ENCODE peak calls at places on chromosome 1, in five cellular contexts. One of them, this sample, is unnamed.

GRCh38 chr1:44256762-44257554 is 43.7 kb downstream of the DMAP1 start:
- DNase-seq in HCT116: no peak
- DNase-seq in GM12878: no peak
- DNase-seq in HepG2: no peak
- DNase-seq in K562: no peak
- DNase-seq in this sample: no peak

GRCh38 chr1:36847761-36848160 is 186.6 kb downstream of the GRIK3 start:
- DNase-seq in HCT116: no peak
- DNase-seq in GM12878: no peak
- DNase-seq in HepG2: no peak
- DNase-seq in K562: no peak
- DNase-seq in this sample: peak; percentile 52

GRCh38 chr1:83813571-83813970 is 185.4 kb downstream of the TTLL7 start:
- DNase-seq in HCT116: no peak
- DNase-seq in GM12878: no peak
- DNase-seq in HepG2: no peak
- DNase-seq in K562: no peak
- DNase-seq in this sample: no peak

GRCh38 chr1:110538921-110539320 is 19.9 kb upstream of the KCNA10 start:
- DNase-seq in HCT116: no peak
- DNase-seq in GM12878: no peak
- DNase-seq in HepG2: no peak
- DNase-seq in K562: no peak
- DNase-seq in this sample: no peak

GRCh38 chr1:108082741-108083562 is 117.2 kb downstream of the SLC25A24 start:
- DNase-seq in HCT116: no peak
- DNase-seq in GM12878: no peak
- DNase-seq in HepG2: no peak
- DNase-seq in K562: no peak
- DNase-seq in this sample: no peak

GRCh38 chr1:222358100-222358499 is 189.8 kb downstream of the HHIPL2 start:
- DNase-seq in HCT116: no peak
- DNase-seq in GM12878: no peak
- DNase-seq in HepG2: no peak
- DNase-seq in K562: no peak
- DNase-seq in this sample: no peak

GRCh38 chr1:88001460-88001859 is 672.8 kb downstream of the LMO4 start:
- DNase-seq in HCT116: no peak
- DNase-seq in GM12878: no peak
- DNase-seq in HepG2: peak; percentile 2
- DNase-seq in K562: no peak
- DNase-seq in this sample: no peak

GRCh38 chr1:165928075-165928731 is 100.8 kb downstream of the UCK2 start:
- DNase-seq in HCT116: peak; percentile 39
- DNase-seq in GM12878: no peak
- DNase-seq in HepG2: peak; percentile 43
- DNase-seq in K562: peak; percentile 70
- DNase-seq in this sample: peak; percentile 70

GRCh38 chr1:107776898-107777663 is 187.9 kb downstream of the VAV3 start:
- DNase-seq in HCT116: no peak
- DNase-seq in GM12878: peak; percentile 64
- DNase-seq in HepG2: no peak
- DNase-seq in K562: no peak
- DNase-seq in this sample: no peak

GRCh38 chr1:87834941-87835340 is 506.3 kb downstream of the LMO4 start:
- DNase-seq in HCT116: no peak
- DNase-seq in GM12878: no peak
- DNase-seq in HepG2: no peak
- DNase-seq in K562: no peak
- DNase-seq in this sample: no peak

GRCh38 chr1:30023300-30024022 is 699.9 kb downstream of the MATN1 start:
- DNase-seq in HCT116: no peak
- DNase-seq in GM12878: no peak
- DNase-seq in HepG2: no peak
- DNase-seq in K562: no peak
- DNase-seq in this sample: no peak

GRCh38 chr1:1204425-1204920 is 1.9 kb downstream of the TNFRSF18 start:
- DNase-seq in HCT116: no peak
- DNase-seq in GM12878: no peak
- DNase-seq in HepG2: no peak
- DNase-seq in K562: no peak
- DNase-seq in this sample: no peak

GRCh38 chr1:116157096-116157495 is 45.9 kb downstream of the MAB21L3 start:
- DNase-seq in HCT116: no peak
- DNase-seq in GM12878: no peak
- DNase-seq in HepG2: no peak
- DNase-seq in K562: no peak
- DNase-seq in this sample: no peak

GRCh38 chr1:43994794-43995790 is 3.7 kb downstream of the CCDC24 start:
- DNase-seq in HCT116: no peak
- DNase-seq in GM12878: no peak
- DNase-seq in HepG2: peak; percentile 40
- DNase-seq in K562: peak; percentile 89
- DNase-seq in this sample: peak; percentile 39

GRCh38 chr1:77313491-77313890 is 31.7 kb downstream of the AK5 start:
- DNase-seq in HCT116: peak; percentile 33
- DNase-seq in GM12878: no peak
- DNase-seq in HepG2: peak; percentile 40
- DNase-seq in K562: peak; percentile 28
- DNase-seq in this sample: peak; percentile 64

GRCh38 chr1:6234502-6235295 is 1.1 kb downstream of the ICMT start:
- DNase-seq in HCT116: no peak
- DNase-seq in GM12878: no peak
- DNase-seq in HepG2: no peak
- DNase-seq in K562: peak; percentile 53
- DNase-seq in this sample: no peak

GRCh38 chr1:43270421-43271095 is 775 bp downstream of the TMEM125 start:
- DNase-seq in HCT116: peak; percentile 65
- DNase-seq in GM12878: no peak
- DNase-seq in HepG2: no peak
- DNase-seq in K562: peak; percentile 71
- DNase-seq in this sample: peak; percentile 88

GRCh38 chr1:208757846-208758245 is 513.7 kb upstream of the PLXNA2 start:
- DNase-seq in HCT116: no peak
- DNase-seq in GM12878: no peak
- DNase-seq in HepG2: no peak
- DNase-seq in K562: no peak
- DNase-seq in this sample: no peak

GRCh38 chr1:200524092-200524491 is 96.5 kb downstream of the KIF14 start:
- DNase-seq in HCT116: no peak
- DNase-seq in GM12878: no peak
- DNase-seq in HepG2: no peak
- DNase-seq in K562: no peak
- DNase-seq in this sample: no peak

GRCh38 chr1:227120827-227121226 is 180.7 kb downstream of the COQ8A start:
- DNase-seq in HCT116: no peak
- DNase-seq in GM12878: no peak
- DNase-seq in HepG2: no peak
- DNase-seq in K562: no peak
- DNase-seq in this sample: no peak

GRCh38 chr1:169670836-169671235 is 40.6 kb downstream of the SELL start:
- DNase-seq in HCT116: no peak
- DNase-seq in GM12878: no peak
- DNase-seq in HepG2: no peak
- DNase-seq in K562: no peak
- DNase-seq in this sample: no peak

GRCh38 chr1:61135286-61135685 is 52.9 kb downstream of the NFIA start:
- DNase-seq in HCT116: no peak
- DNase-seq in GM12878: no peak
- DNase-seq in HepG2: no peak
- DNase-seq in K562: no peak
- DNase-seq in this sample: no peak

GRCh38 chr1:32470991-32471694 is 6.3 kb downstream of the ZBTB8B start:
- DNase-seq in HCT116: no peak
- DNase-seq in GM12878: no peak
- DNase-seq in HepG2: no peak
- DNase-seq in K562: peak; percentile 80
- DNase-seq in this sample: peak; percentile 25

GRCh38 chr1:29827237-29827750 is 591.0 kb downstream of the PTPRU start:
- DNase-seq in HCT116: no peak
- DNase-seq in GM12878: no peak
- DNase-seq in HepG2: no peak
- DNase-seq in K562: no peak
- DNase-seq in this sample: peak; percentile 20

GRCh38 chr1:21232044-21232443 is 55.3 kb upstream of the EIF4G3 start:
- DNase-seq in HCT116: peak; percentile 26
- DNase-seq in GM12878: no peak
- DNase-seq in HepG2: peak; percentile 56
- DNase-seq in K562: peak; percentile 67
- DNase-seq in this sample: peak; percentile 59

GRCh38 chr1:1434131-1434811 is 1.2 kb upstream of the VWA1 start:
- DNase-seq in HCT116: no peak
- DNase-seq in GM12878: no peak
- DNase-seq in HepG2: peak; percentile 53
- DNase-seq in K562: peak; percentile 33
- DNase-seq in this sample: peak; percentile 83

GRCh38 chr1:179313004-179313403 is 19.4 kb downstream of the SOAT1 start:
- DNase-seq in HCT116: no peak
- DNase-seq in GM12878: no peak
- DNase-seq in HepG2: no peak
- DNase-seq in K562: no peak
- DNase-seq in this sample: no peak

GRCh38 chr1:157490337-157491165 is 61.8 kb downstream of the FCRL5 start:
- DNase-seq in HCT116: peak; percentile 39
- DNase-seq in GM12878: no peak
- DNase-seq in HepG2: peak; percentile 43
- DNase-seq in K562: peak; percentile 47
- DNase-seq in this sample: peak; percentile 43

GRCh38 chr1:55490556-55490955 is 275.4 kb upstream of the USP24 start:
- DNase-seq in HCT116: no peak
- DNase-seq in GM12878: no peak
- DNase-seq in HepG2: no peak
- DNase-seq in K562: no peak
- DNase-seq in this sample: no peak

GRCh38 chr1:31467005-31467674 is 54.1 kb downstream of the SERINC2 start:
- DNase-seq in HCT116: no peak
- DNase-seq in GM12878: no peak
- DNase-seq in HepG2: no peak
- DNase-seq in K562: no peak
- DNase-seq in this sample: no peak

GRCh38 chr1:93672477-93673158 is 9.0 kb downstream of the BCAR3 start:
- DNase-seq in HCT116: no peak
- DNase-seq in GM12878: no peak
- DNase-seq in HepG2: no peak
- DNase-seq in K562: no peak
- DNase-seq in this sample: no peak

GRCh38 chr1:16177306-16177705 is 21.4 kb upstream of the EPHA2 start:
- DNase-seq in HCT116: no peak
- DNase-seq in GM12878: no peak
- DNase-seq in HepG2: no peak
- DNase-seq in K562: no peak
- DNase-seq in this sample: no peak

GRCh38 chr1:174871886-174872285 is 127.9 kb upstream of the CACYBP start:
- DNase-seq in HCT116: no peak
- DNase-seq in GM12878: no peak
- DNase-seq in HepG2: no peak
- DNase-seq in K562: no peak
- DNase-seq in this sample: no peak

GRCh38 chr1:26923711-26924110 is 2.2 kb downstream of the NUDC start:
- DNase-seq in HCT116: no peak
- DNase-seq in GM12878: no peak
- DNase-seq in HepG2: no peak
- DNase-seq in K562: no peak
- DNase-seq in this sample: no peak

GRCh38 chr1:23403038-23403336 is 21.6 kb downstream of the TCEA3 start:
- DNase-seq in HCT116: peak; percentile 28
- DNase-seq in GM12878: no peak
- DNase-seq in HepG2: no peak
- DNase-seq in K562: peak; percentile 52
- DNase-seq in this sample: no peak
- TF ChIP-seq RAD21 in HCT116: no peak
- TF ChIP-seq RAD21 in GM12878: no peak
- TF ChIP-seq RAD21 in HepG2: no peak
- TF ChIP-seq RAD21 in K562: no peak
- TF ChIP-seq RAD21 in this sample: no peak

GRCh38 chr1:188958461-188959115 is 1519.1 kb downstream of the BRINP3 start:
- DNase-seq in HCT116: no peak
- DNase-seq in GM12878: no peak
- DNase-seq in HepG2: no peak
- DNase-seq in K562: no peak
- DNase-seq in this sample: no peak
- TF ChIP-seq SRF in HCT116: no peak
- TF ChIP-seq SRF in GM12878: no peak
- TF ChIP-seq SRF in HepG2: no peak
- TF ChIP-seq SRF in K562: no peak
- TF ChIP-seq SRF in this sample: no peak

DNA sequence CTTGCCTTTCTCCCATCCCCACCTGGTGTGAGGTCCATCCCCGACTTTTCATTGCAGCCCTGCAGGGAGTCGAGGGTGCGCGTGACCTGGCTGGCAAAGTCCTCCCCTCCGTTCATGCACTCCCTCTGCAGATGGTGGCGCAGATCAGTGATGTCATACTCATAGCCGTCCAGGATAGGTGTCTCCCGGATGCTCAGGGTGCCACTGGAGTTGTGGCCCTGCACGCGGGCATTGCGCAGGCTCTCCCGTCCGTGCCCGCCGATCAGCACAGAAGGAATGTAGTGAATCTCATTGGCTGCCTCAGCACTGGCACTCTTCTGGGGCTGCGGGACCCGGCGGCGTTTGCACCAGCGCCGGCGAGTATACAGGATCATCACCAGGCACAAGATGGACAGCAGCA is 132.1 kb downstream of the ASTN1 start:
- DNase-seq in HCT116: no peak
- DNase-seq in GM12878: no peak
- DNase-seq in HepG2: no peak
- DNase-seq in K562: no peak
- DNase-seq in this sample: no peak
- TF ChIP-seq RAD21 in HCT116: no peak
- TF ChIP-seq RAD21 in GM12878: no peak
- TF ChIP-seq RAD21 in HepG2: no peak
- TF ChIP-seq RAD21 in K562: no peak
- TF ChIP-seq RAD21 in this sample: no peak

DNA sequence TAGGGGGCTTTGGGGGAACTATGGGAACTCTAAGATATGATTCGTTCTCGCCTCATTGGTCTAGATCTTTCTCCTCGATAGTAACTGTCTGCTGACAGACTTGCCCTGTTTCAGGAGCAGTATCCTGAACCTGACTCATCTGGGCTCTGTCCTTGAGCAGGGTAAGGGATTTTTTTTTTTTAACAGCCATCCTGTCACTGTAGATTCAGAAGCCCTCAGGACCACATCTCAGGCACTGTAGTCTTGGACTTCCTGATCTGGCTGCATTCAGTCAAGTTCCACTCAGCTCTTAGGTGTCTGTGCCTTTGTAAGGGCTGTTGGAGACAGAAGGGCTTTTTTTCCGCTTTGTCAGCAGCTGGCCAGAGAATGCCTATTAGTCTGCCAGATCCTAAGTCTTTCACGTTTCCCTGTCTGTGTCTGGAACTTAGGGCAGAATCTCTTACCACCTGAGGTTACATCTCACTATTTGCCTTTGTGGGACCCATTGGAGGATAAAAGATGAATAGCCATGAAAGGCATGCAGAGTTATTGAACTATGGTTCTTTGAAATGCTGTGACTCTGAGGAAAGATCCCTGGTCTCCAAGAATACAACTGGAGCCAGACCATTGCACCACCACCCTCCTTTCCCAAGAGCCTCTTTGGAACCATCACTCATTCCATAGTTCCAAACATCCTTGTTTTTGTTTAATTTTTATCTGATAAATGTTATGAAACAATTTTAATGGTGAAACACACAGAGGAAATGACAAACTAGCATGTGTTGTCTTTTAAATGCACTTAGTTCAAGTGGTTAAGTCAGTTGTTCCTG is 49.7 kb upstream of the MACF1 start:
- DNase-seq in HCT116: no peak
- DNase-seq in GM12878: no peak
- DNase-seq in HepG2: peak; percentile 57
- DNase-seq in K562: peak; percentile 41
- DNase-seq in this sample: no peak
- TF ChIP-seq SRF in HCT116: no peak
- TF ChIP-seq SRF in GM12878: no peak
- TF ChIP-seq SRF in HepG2: no peak
- TF ChIP-seq SRF in K562: no peak
- TF ChIP-seq SRF in this sample: no peak